ENCODE peak calls at places on chromosomes 7 and 10, in eight cellular contexts. T, Z, L, Y, U, E, J and A are unnamed samples.

GRCh38 chr10:14659626-14660196 is 115.0 kb downstream of the FAM107B start:
- DNase-seq in T (no peak), Z (no peak), L (peak; percentile 69), Y (peak; percentile 60), U (no peak), E (no peak), J (no peak), A (no peak)

GRCh38 chr7:12207046-12207445 is 4.0 kb upstream of the TMEM106B start:
- DNase-seq in T (no peak), Z (no peak), L (no peak), Y (no peak), U (peak; percentile 8), E (peak; percentile 71), J (no peak), A (no peak)

GRCh38 chr10:26365681-26366327 is 72.3 kb upstream of the APBB1IP start:
- DNase-seq in T (peak; percentile 88), Z (no peak), L (no peak), Y (no peak), U (no peak), E (no peak), J (no peak), A (no peak)

GRCh38 chr10:70714245-70714644 is 41.9 kb downstream of the ADAMTS14 start:
- DNase-seq in T (no peak), Z (no peak), L (no peak), Y (no peak), U (no peak), E (no peak), J (no peak), A (no peak)

GRCh38 chr10:125591846-125592245 is 91.1 kb downstream of the TEX36 start:
- DNase-seq in T (no peak), Z (no peak), L (no peak), Y (no peak), U (no peak), E (no peak), J (no peak), A (no peak)

GRCh38 chr10:88389456-88389855 is 193.7 kb downstream of the RNLS start:
- DNase-seq in T (peak; percentile 49), Z (no peak), L (no peak), Y (no peak), U (peak; percentile 83), E (peak; percentile 62), J (peak; percentile 73), A (no peak)

GRCh38 chr7:1947586-1948217 is 277.6 kb downstream of the ELFN1 start:
- DNase-seq in T (no peak), Z (no peak), L (no peak), Y (peak; percentile 13), U (no peak), E (no peak), J (no peak), A (no peak)

GRCh38 chr10:17444062-17444714 is 10.2 kb downstream of the ST8SIA6 start:
- DNase-seq in T (no peak), Z (no peak), L (no peak), Y (no peak), U (no peak), E (no peak), J (no peak), A (no peak)

GRCh38 chr10:15313034-15313433 is 58.1 kb downstream of the FAM171A1 start:
- DNase-seq in T (no peak), Z (no peak), L (no peak), Y (peak; percentile 38), U (peak; percentile 53), E (no peak), J (no peak), A (no peak)

GRCh38 chr10:80471715-80472233 is 17.7 kb downstream of the TSPAN14 start:
- DNase-seq in T (no peak), Z (no peak), L (no peak), Y (no peak), U (no peak), E (no peak), J (no peak), A (no peak)

GRCh38 chr7:92634924-92635519 is 44.8 kb upstream of the FAM133B start:
- DNase-seq in T (peak; percentile 63), Z (no peak), L (no peak), Y (no peak), U (peak; percentile 75), E (no peak), J (no peak), A (no peak)

GRCh38 chr7:107201795-107202450 is 33.1 kb downstream of the HBP1 start:
- DNase-seq in T (peak; percentile 51), Z (no peak), L (no peak), Y (peak; percentile 75), U (peak; percentile 20), E (peak; percentile 50), J (no peak), A (no peak)

GRCh38 chr10:79116801-79117723 is 48.3 kb downstream of the ZMIZ1 start:
- DNase-seq in T (no peak), Z (no peak), L (peak; percentile 76), Y (peak; percentile 81), U (peak; percentile 74), E (peak; percentile 53), J (peak; percentile 66), A (no peak)

DNA sequence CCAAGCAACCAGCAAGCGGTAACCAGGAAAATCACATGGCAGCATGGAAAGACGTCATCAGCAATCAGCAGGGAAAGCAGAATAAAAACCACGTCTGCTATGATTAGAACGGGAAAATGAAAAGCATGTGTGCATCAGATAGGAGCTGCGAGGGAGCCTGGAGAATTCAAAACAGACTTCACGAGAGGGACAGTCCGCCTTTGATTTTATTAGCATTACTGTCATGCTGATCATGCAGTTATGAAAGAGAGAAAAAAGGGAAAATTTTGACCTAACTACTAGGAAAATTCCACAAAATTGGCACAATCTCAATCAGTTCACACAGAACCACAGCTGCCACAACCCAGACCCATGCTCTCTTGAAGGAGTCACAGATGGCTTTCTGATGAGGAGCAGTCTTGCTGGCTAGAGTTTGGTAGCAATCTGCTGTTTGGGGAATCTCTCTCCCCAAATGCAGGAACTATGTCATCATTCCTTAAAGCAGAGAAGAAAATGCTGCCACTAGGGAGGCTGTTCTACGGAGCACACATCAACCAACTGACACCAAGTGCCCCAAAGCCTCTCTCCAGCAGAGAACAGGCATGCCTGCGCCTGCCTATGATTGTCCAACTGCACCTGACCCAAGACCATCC is 295.9 kb downstream of the TNS3 start:
- DNase-seq in T (no peak), Z (no peak), L (no peak), Y (no peak), U (peak; percentile 19), E (no peak), J (no peak), A (no peak)
- TF ChIP-seq CTCF in T (no peak), Z (no peak), L (peak; percentile 17), Y (peak; percentile 39), U (no peak), E (no peak), J (no peak), A (no peak)

DNA sequence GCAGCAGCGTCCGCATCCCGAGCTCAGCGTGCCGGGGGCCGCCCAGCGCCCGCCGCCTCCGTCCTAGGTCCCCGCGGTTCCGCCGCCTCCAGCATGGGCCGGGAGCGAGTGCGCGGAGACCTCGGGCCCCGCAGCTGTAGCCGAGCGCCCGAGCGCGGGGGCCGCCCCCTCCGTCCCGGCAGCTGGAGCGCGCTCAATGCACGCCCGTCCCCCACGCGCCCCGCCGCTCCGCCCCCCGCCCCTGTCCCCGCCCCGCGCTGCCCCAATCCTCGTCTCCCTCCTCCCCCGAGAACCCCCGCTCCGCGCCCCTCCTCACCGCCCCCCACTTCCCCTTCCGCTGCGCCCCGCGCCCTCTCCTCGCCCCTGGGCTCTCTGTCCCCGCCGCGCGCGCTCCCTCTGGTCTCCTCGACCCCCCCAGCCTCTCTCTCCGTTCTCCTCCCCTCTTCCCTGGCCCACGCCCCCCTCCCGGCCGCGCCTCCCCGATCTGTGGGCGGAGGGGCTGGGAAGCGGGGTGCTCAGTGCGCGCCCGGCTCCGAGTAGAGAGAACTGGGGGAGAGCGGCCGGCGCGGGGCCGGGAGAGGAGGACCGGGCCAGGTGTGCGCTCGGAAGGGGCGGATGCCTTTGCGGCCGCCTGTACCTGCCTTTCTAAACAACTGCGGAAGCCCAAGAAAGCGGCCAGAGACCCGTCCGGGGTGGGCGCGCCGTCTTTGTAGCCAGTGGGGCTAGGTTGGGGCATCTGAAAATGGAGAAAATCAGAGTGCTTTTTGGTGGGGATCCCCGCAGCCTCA is at the start of gene VIPR2:
- DNase-seq in T (no peak), Z (peak; percentile 76), L (no peak), Y (peak; percentile 51), U (no peak), E (no peak), J (no peak), A (peak; percentile 66)
- H3K4me3 ChIP-seq in T (peak within 1 kb of the TSS; percentile 29), Z (peak within 1 kb of the TSS; percentile 57), L (peak within 1 kb of the TSS; percentile 48), Y (peak within 1 kb of the TSS; percentile 82), U (no peak within 1 kb of the TSS), E (no peak within 1 kb of the TSS), J (peak within 1 kb of the TSS; percentile 48), A (peak within 1 kb of the TSS; percentile 94)

GRCh38 chr7:117872565-117873055 is 631 bp downstream of the CTTNBP2 start:
- DNase-seq in T (no peak), Z (peak; percentile 30), L (no peak), Y (peak; percentile 47), U (peak; percentile 17), E (peak; percentile 24), J (peak; percentile 24), A (peak; percentile 75)
- TF ChIP-seq CTCF in T (no peak), Z (no peak), L (peak; percentile 5), Y (peak; percentile 28), U (peak; percentile 7), E (no peak), J (no peak), A (no peak)

GRCh38 chr7:157613575-157614322 is 276.9 kb downstream of the DNAJB6 start:
- DNase-seq in T (no peak), Z (peak; percentile 24), L (no peak), Y (no peak), U (no peak), E (no peak), J (no peak), A (no peak)
- H3K4me3 ChIP-seq in T (no peak overlapping the region), Z (peak overlapping the region; percentile 21), L (peak overlapping the region; percentile 52), Y (peak overlapping the region; percentile 58), U (no peak overlapping the region), E (no peak overlapping the region), J (peak overlapping the region; percentile 31), A (peak overlapping the region; percentile 68)

DNA sequence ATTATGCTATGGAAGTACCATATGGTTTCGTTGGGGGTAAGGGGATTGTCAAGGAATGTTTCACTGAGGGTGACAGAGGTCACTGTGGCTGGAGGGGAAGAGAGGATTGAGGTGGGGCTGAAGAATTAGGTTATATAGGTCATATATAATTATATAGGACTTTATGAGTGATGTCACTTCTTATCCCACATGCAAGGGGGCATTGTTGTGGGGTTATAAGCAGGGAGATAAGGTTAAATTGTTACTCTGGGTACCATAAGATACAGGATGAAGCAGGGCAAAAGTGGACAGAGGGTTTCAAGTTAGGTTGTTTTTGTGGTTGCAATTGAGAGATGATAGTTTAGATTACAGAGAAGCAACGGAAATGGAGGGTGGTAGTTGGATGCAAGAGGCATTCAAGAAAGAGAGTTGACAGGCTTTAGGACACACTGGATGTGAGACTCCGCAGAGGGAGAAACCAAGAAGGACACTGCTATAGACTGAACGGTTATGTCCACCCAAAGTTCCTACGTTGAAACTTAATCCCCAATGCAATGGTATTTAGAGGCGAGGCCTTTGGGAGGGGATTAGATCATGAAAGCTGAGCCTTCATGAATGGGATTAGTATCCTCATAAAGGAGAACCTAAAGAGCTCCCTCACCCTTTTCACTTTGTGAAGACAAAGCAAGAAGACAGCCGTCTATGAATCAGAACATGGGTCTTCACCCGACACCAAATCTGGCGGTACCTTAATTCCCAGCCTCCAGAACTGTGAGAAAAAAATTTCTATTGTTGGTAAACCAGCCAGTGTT is 7.0 kb upstream of the PRR15 start:
- DNase-seq in T (no peak), Z (no peak), L (no peak), Y (no peak), U (no peak), E (no peak), J (no peak), A (no peak)
- TF ChIP-seq CTCF in T (no peak), Z (no peak), L (no peak), Y (no peak), U (no peak), E (no peak), J (no peak), A (no peak)